ENCODE peak calls at places on chromosomes 2 and 18, in eight cellular contexts. R, M, W, I, E, Q, N and L are unnamed samples.

GRCh38 chr2:129233751-129234406 is 745.6 kb upstream of the RAB6C start:
- DNase-seq in M (no peak), W (peak), R (peak), I (no peak), Q (peak), N (no peak), E (peak), L (no peak)

GRCh38 chr2:200735061-200735460 is 76.6 kb upstream of the BZW1 start:
- DNase-seq in E (no peak), Q (no peak), M (no peak), R (no peak), I (no peak), N (no peak), W (no peak), L (peak)

GRCh38 chr2:31812051-31812798 is 198.6 kb downstream of the MEMO1 start:
- DNase-seq in W (peak), E (no peak), Q (no peak), I (no peak), R (no peak), N (no peak), M (no peak), L (peak)

GRCh38 chr2:141003967-141004657 is 1126.7 kb downstream of the LRP1B start:
- DNase-seq in I (no peak), M (no peak), E (no peak), R (no peak), Q (no peak), N (no peak), W (no peak), L (no peak)

GRCh38 chr2:161379740-161380139 is 36.4 kb upstream of the TBR1 start:
- DNase-seq in I (no peak), E (no peak), N (no peak), R (no peak), M (no peak), W (no peak), Q (no peak), L (no peak)

GRCh38 chr2:197486175-197486574 is 13.5 kb downstream of the HSPD1 start:
- DNase-seq in I (no peak), W (no peak), M (no peak), N (no peak), Q (no peak), R (no peak), E (no peak), L (no peak)

GRCh38 chr2:769771-770170 is 92.6 kb upstream of the TMEM18 start:
- DNase-seq in I (no peak), N (peak), R (no peak), W (no peak), M (no peak), E (no peak), Q (no peak), L (peak)

GRCh38 chr2:200677721-200678532 is 92.1 kb downstream of the AOX1 start:
- DNase-seq in N (no peak), Q (peak), R (no peak), M (no peak), I (no peak), E (no peak), W (peak), L (no peak)

GRCh38 chr2:36058076-36058475 is 297.5 kb upstream of the CRIM1 start:
- DNase-seq in E (no peak), W (no peak), Q (no peak), N (no peak), R (no peak), I (no peak), M (no peak), L (no peak)

GRCh38 chr2:120224735-120225548 is 1.7 kb upstream of the TMEM185B start:
- DNase-seq in I (no peak), N (no peak), Q (no peak), R (no peak), W (no peak), M (no peak), E (no peak), L (no peak)

GRCh38 chr2:189409647-189410046 is 31.6 kb upstream of the WDR75 start:
- DNase-seq in Q (peak), I (no peak), R (no peak), E (no peak), W (no peak), M (no peak), N (no peak), L (no peak)

GRCh38 chr2:218861645-218862318 is 2.2 kb downstream of the WNT6 start:
- DNase-seq in I (no peak), M (no peak), N (no peak), W (no peak), R (peak), Q (no peak), E (no peak), L (no peak)

GRCh38 chr2:68790600-68790999 is 56.0 kb downstream of the ARHGAP25 start:
- DNase-seq in M (no peak), R (no peak), I (no peak), N (no peak), W (no peak), Q (no peak), E (no peak), L (no peak)

GRCh38 chr2:56410140-56410539 is 226.3 kb downstream of the CCDC85A start:
- DNase-seq in M (no peak), N (no peak), E (no peak), W (no peak), I (no peak), Q (no peak), R (no peak), L (no peak)

GRCh38 chr18:75544496-75544895 is 117.0 kb upstream of the SMIM21 start:
- DNase-seq in M (no peak), E (no peak), R (no peak), Q (peak), N (no peak), W (no peak), I (no peak), L (no peak)

GRCh38 chr2:215186021-215186420 is 47.6 kb upstream of the ABCA12 start:
- DNase-seq in Q (no peak), N (no peak), R (no peak), W (no peak), M (no peak), I (no peak), E (no peak), L (no peak)

GRCh38 chr2:235870515-235870914 is 297.7 kb downstream of the GBX2 start:
- DNase-seq in M (no peak), W (no peak), E (no peak), Q (no peak), N (no peak), R (no peak), I (no peak), L (no peak)

GRCh38 chr2:190119257-190119656 is 56.7 kb upstream of the MSTN start:
- DNase-seq in W (no peak), I (no peak), Q (no peak), M (no peak), R (no peak), E (peak), N (no peak), L (peak)

GRCh38 chr18:48949606-48950535 is 894 bp downstream of the SMAD7 start:
- DNase-seq in Q (peak), M (no peak), N (peak), I (peak), R (peak), W (peak), E (peak), L (peak)

GRCh38 chr2:37644191-37644590 is 27.3 kb downstream of the CDC42EP3 start:
- DNase-seq in I (no peak), Q (no peak), N (no peak), W (no peak), M (no peak), E (no peak), R (no peak), L (no peak)

GRCh38 chr2:127107622-127107999 is 657 bp upstream of the BIN1 start:
- DNase-seq in R (no peak), E (no peak), N (no peak), I (no peak), M (peak), W (peak), Q (peak), L (peak)

GRCh38 chr2:237383991-237384671 is 29.8 kb downstream of the COL6A3 start:
- DNase-seq in R (no peak), N (no peak), E (no peak), I (no peak), M (no peak), W (no peak), Q (no peak), L (no peak)

GRCh38 chr2:228104215-228104614 is 77.3 kb downstream of the SPHKAP start:
- DNase-seq in Q (no peak), R (no peak), W (no peak), M (no peak), N (no peak), I (no peak), E (no peak), L (no peak)

GRCh38 chr2:8558096-8558495 is 123.8 kb upstream of the ID2 start:
- DNase-seq in M (peak), R (peak), Q (no peak), I (no peak), W (no peak), E (no peak), N (no peak), L (no peak)

GRCh38 chr2:24950100-24950499 is 21.7 kb downstream of the DNAJC27 start:
- DNase-seq in E (no peak), N (no peak), M (no peak), R (no peak), Q (no peak), W (no peak), I (no peak), L (no peak)

GRCh38 chr2:6545795-6546194 is 319.9 kb downstream of the CMPK2 start:
- DNase-seq in E (no peak), W (no peak), I (no peak), N (no peak), M (no peak), Q (no peak), R (no peak), L (no peak)

GRCh38 chr2:230863031-230863430 is 1.7 kb upstream of the ITM2C start:
- DNase-seq in N (no peak), E (no peak), R (no peak), I (no peak), Q (no peak), M (no peak), W (no peak), L (no peak)

GRCh38 chr2:190637903-190638618 is 10.8 kb upstream of the NAB1 start:
- DNase-seq in R (no peak), E (no peak), M (no peak), Q (no peak), I (peak), N (no peak), W (peak), L (no peak)

GRCh38 chr2:27154990-27155615 is 6.3 kb downstream of the TCF23 start:
- DNase-seq in M (no peak), R (no peak), N (no peak), E (no peak), Q (no peak), I (no peak), W (no peak), L (no peak)

DNA sequence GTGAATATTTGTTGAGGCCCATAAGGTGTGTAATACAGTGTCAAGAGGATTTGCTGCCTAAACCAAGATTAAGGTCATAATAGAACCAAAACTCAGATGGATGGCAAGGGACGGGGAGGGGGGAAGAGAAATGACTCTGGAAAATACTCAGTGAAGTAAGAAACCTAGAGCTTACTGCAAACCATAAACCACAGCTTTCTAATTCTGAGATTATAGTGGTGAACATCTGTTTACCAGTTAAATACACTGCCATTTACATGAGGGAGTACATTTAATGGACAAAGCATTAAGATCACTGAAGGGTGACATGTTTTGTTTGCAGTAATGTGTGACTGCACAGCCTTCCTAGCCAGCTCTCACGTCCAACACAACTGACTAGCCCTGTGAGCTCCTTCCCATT is 19.8 kb downstream of the EVX2 start:
- DNase-seq in I (no peak), Q (no peak), M (no peak), N (no peak), E (no peak), R (peak), W (no peak), L (no peak)
- TF ChIP-seq CTCF in I (no peak), Q (no peak), M (no peak), N (no peak), E (no peak), R (no peak), W (no peak), L (no peak)

DNA sequence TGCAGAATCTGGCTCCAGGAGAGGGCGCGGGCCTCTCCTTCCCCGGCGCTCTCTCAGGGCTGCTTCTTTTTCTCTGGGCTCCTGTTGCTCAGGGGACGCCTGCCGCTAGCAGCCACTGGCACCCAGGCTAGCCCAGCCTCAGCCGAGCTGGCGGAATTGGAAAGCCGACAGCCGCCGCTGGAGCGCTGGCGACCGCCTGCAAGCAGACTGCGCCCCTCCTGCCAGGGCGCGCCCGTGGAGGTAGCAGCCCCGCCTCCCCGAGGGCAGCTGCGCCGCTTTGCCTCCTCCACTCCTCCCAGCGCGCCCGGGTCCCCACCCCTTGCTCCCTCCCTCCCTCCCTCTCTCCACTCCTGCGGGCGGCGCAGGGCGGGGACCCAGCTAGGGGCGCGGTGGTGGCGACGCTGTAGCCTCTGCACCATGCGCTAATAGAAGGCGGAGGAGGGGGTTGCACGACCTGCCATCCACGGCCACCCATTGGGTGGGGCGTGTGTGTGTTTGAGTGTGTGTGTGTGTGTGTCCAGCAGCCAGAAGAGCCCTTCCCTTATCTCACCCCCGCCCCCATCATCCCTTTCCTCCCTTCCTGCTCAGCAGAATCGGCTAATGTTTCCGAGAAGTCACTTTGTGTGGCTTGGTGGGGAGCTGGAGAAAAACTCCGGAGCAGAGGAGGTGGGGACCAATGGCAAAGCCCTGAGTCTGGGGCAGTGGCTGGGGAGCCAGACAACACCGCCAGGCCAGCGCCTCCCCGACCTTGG is at the start of gene SCN9A:
- DNase-seq in M (no peak), I (peak), Q (peak), E (peak), R (peak), W (peak), N (no peak), L (peak)
- TF ChIP-seq CTCF in M (no peak), I (no peak), Q (no peak), E (peak), R (peak), W (no peak), N (no peak), L (no peak)

DNA sequence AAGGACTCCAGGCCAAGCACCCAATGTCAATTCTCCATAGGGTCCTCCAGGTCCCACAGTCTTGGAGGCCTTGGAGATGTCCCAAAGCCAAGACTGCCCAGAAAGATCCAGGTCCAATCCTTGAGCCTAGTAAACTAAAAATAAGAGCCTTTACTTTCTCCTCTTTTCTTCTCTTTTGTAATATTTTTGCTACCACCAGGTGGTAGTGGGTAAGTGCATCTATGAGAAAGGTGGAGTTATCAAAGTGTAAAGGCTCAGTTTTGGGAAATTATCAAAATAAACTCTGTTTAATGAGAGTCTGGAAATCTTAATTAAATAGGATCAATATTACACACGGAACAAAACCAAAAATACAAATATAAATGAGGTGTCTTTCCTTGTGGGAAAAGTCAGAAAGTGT is 276.4 kb downstream of the ALK start:
- DNase-seq in Q (no peak), M (no peak), R (no peak), E (no peak), W (no peak), I (no peak), N (no peak), L (no peak)
- TF ChIP-seq CTCF in Q (no peak), M (no peak), R (no peak), E (no peak), W (peak), I (no peak), N (no peak), L (no peak)

DNA sequence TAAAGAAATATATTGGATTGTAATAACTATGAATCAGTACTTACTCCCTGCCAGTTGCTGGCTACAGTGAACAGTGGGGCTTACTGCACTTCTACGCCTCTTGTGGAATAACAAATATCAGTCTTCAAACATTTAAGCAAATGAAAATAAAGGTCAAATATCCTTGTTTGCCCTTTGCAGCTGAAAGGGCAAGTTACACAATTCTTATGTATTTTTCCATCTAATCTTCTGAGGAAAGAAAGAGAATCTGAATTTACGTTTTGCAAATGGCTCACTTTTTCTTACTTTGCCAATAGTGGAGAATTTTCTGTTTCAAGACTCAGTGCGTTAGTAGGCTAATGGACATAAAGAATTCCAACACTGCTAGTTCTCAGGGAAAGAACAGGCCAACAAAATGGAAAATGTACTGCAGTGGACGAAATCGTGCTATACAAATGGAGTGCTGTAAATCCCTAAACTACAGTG is 157.2 kb upstream of the TMEM200C start:
- DNase-seq in W (no peak), M (no peak), Q (no peak), E (no peak), R (no peak), N (no peak), I (no peak), L (no peak)
- TF ChIP-seq CTCF in W (no peak), M (no peak), Q (no peak), E (no peak), R (no peak), N (no peak), I (no peak), L (no peak)